ENCODE peak calls at places on chromosomes 5 and 9, in eight cellular contexts. One of them, this sample, is unnamed.
A peak's percentile ranks its signal among the peaks of the same experiment; 100 is the strongest.

GRCh38 chr5:8829322-8830029 is 716.4 kb downstream of the SEMA5A start:
- DNase-seq in left ventricle myocardium inferior: no peak
- DNase-seq in H9: no peak
- DNase-seq in breast epithelium: no peak
- DNase-seq in right lobe of liver: no peak
- DNase-seq in GM12878: no peak
- DNase-seq in ovary: no peak
- DNase-seq in thoracic aorta: no peak
- DNase-seq in this sample: no peak

GRCh38 chr9:27564685-27565084 is 8.6 kb downstream of the C9orf72 start:
- DNase-seq in left ventricle myocardium inferior: no peak
- DNase-seq in H9: no peak
- DNase-seq in breast epithelium: no peak
- DNase-seq in right lobe of liver: no peak
- DNase-seq in GM12878: no peak
- DNase-seq in ovary: no peak
- DNase-seq in thoracic aorta: no peak
- DNase-seq in this sample: no peak

GRCh38 chr5:55997742-55998351 is 3.1 kb upstream of the IL6ST start:
- DNase-seq in left ventricle myocardium inferior: no peak
- DNase-seq in H9: no peak
- DNase-seq in breast epithelium: no peak
- DNase-seq in right lobe of liver: no peak
- DNase-seq in GM12878: no peak
- DNase-seq in ovary: no peak
- DNase-seq in thoracic aorta: no peak
- DNase-seq in this sample: no peak

GRCh38 chr5:107367919-107368318 is 302.8 kb downstream of the EFNA5 start:
- DNase-seq in left ventricle myocardium inferior: no peak
- DNase-seq in H9: no peak
- DNase-seq in breast epithelium: no peak
- DNase-seq in right lobe of liver: no peak
- DNase-seq in GM12878: no peak
- DNase-seq in ovary: no peak
- DNase-seq in thoracic aorta: no peak
- DNase-seq in this sample: no peak

GRCh38 chr5:180332051-180332517 is 21.1 kb downstream of the GFPT2 start:
- DNase-seq in left ventricle myocardium inferior: no peak
- DNase-seq in H9: peak; percentile 95
- DNase-seq in breast epithelium: no peak
- DNase-seq in right lobe of liver: no peak
- DNase-seq in GM12878: no peak
- DNase-seq in ovary: no peak
- DNase-seq in thoracic aorta: no peak
- DNase-seq in this sample: no peak

GRCh38 chr9:109789582-109790360 is 9.8 kb downstream of the PALM2AKAP2 start:
- DNase-seq in left ventricle myocardium inferior: no peak
- DNase-seq in H9: no peak
- DNase-seq in breast epithelium: no peak
- DNase-seq in right lobe of liver: peak; percentile 54
- DNase-seq in GM12878: no peak
- DNase-seq in ovary: no peak
- DNase-seq in thoracic aorta: no peak
- DNase-seq in this sample: no peak

GRCh38 chr9:2466703-2467102 is 154.9 kb upstream of the VLDLR start:
- DNase-seq in left ventricle myocardium inferior: no peak
- DNase-seq in H9: no peak
- DNase-seq in breast epithelium: no peak
- DNase-seq in right lobe of liver: peak; percentile 54
- DNase-seq in GM12878: no peak
- DNase-seq in ovary: no peak
- DNase-seq in thoracic aorta: no peak
- DNase-seq in this sample: no peak

GRCh38 chr9:100865111-100865510 is 163.4 kb upstream of the PLPPR1 start:
- DNase-seq in left ventricle myocardium inferior: no peak
- DNase-seq in H9: no peak
- DNase-seq in breast epithelium: no peak
- DNase-seq in right lobe of liver: no peak
- DNase-seq in GM12878: no peak
- DNase-seq in ovary: no peak
- DNase-seq in thoracic aorta: no peak
- DNase-seq in this sample: no peak

GRCh38 chr5:88829773-88830172 is 53.2 kb downstream of the MEF2C start:
- DNase-seq in left ventricle myocardium inferior: no peak
- DNase-seq in H9: no peak
- DNase-seq in breast epithelium: no peak
- DNase-seq in right lobe of liver: no peak
- DNase-seq in GM12878: no peak
- DNase-seq in ovary: no peak
- DNase-seq in thoracic aorta: no peak
- DNase-seq in this sample: no peak
- H3K4me1 ChIP-seq in left ventricle myocardium inferior: peaks cover 97% of the 10 kb centered on the region
- H3K4me1 ChIP-seq in H9: peaks cover 4% of the 10 kb centered on the region
- H3K4me1 ChIP-seq in breast epithelium: no peaks in the 10 kb centered on the region
- H3K4me1 ChIP-seq in right lobe of liver: no peaks in the 10 kb centered on the region
- H3K4me1 ChIP-seq in GM12878: peaks cover 40% of the 10 kb centered on the region
- H3K4me1 ChIP-seq in ovary: peaks cover 13% of the 10 kb centered on the region
- H3K4me1 ChIP-seq in thoracic aorta: peaks cover 45% of the 10 kb centered on the region
- H3K4me1 ChIP-seq in this sample: no peaks in the 10 kb centered on the region

GRCh38 chr5:63822633-63823032 is 139.6 kb downstream of the HTR1A start:
- DNase-seq in left ventricle myocardium inferior: no peak
- DNase-seq in H9: no peak
- DNase-seq in breast epithelium: no peak
- DNase-seq in right lobe of liver: no peak
- DNase-seq in GM12878: no peak
- DNase-seq in ovary: no peak
- DNase-seq in thoracic aorta: no peak
- DNase-seq in this sample: no peak
- TF ChIP-seq CTCF in left ventricle myocardium inferior: no peak
- TF ChIP-seq CTCF in H9: no peak
- TF ChIP-seq CTCF in breast epithelium: no peak
- TF ChIP-seq CTCF in right lobe of liver: no peak
- TF ChIP-seq CTCF in GM12878: no peak
- TF ChIP-seq CTCF in ovary: no peak
- TF ChIP-seq CTCF in thoracic aorta: no peak
- TF ChIP-seq CTCF in this sample: no peak

DNA sequence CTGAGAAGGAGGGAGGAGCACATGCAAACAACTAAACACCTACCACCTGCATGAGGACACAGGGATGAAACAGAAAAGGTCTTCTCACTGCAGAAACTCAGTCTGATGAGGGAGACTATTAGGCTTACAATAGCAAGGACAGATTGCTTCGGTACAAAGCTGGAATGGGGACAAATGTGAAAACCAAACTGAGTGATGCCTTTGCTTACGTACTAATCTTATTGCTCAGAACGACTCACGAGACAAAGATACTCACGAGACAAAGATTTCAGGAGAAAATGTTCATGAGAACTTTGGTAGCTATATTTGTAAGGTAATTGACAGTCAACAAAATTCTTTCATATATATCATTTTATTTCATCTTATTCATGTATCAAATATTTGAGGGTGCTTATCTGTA is 71.9 kb upstream of the TAF1L start:
- DNase-seq in left ventricle myocardium inferior: no peak
- DNase-seq in H9: no peak
- DNase-seq in breast epithelium: no peak
- DNase-seq in right lobe of liver: no peak
- DNase-seq in GM12878: no peak
- DNase-seq in ovary: no peak
- DNase-seq in thoracic aorta: no peak
- DNase-seq in this sample: no peak
- H3K4me1 ChIP-seq in left ventricle myocardium inferior: no peaks in the 10 kb centered on the region
- H3K4me1 ChIP-seq in H9: no peaks in the 10 kb centered on the region
- H3K4me1 ChIP-seq in breast epithelium: no peaks in the 10 kb centered on the region
- H3K4me1 ChIP-seq in right lobe of liver: no peaks in the 10 kb centered on the region
- H3K4me1 ChIP-seq in GM12878: no peaks in the 10 kb centered on the region
- H3K4me1 ChIP-seq in ovary: no peaks in the 10 kb centered on the region
- H3K4me1 ChIP-seq in thoracic aorta: no peaks in the 10 kb centered on the region
- H3K4me1 ChIP-seq in this sample: no peaks in the 10 kb centered on the region

GRCh38 chr5:138455191-138455930 is 9.9 kb upstream of the EGR1 start:
- DNase-seq in left ventricle myocardium inferior: no peak
- DNase-seq in H9: no peak
- DNase-seq in breast epithelium: no peak
- DNase-seq in right lobe of liver: no peak
- DNase-seq in GM12878: no peak
- DNase-seq in ovary: no peak
- DNase-seq in thoracic aorta: no peak
- DNase-seq in this sample: no peak

GRCh38 chr5:138458856-138459255 is 6.4 kb upstream of the EGR1 start:
- DNase-seq in left ventricle myocardium inferior: no peak
- DNase-seq in H9: no peak
- DNase-seq in breast epithelium: no peak
- DNase-seq in right lobe of liver: no peak
- DNase-seq in GM12878: no peak
- DNase-seq in ovary: no peak
- DNase-seq in thoracic aorta: no peak
- DNase-seq in this sample: no peak

GRCh38 chr5:138458353-138458752 is 6.9 kb upstream of the EGR1 start:
- DNase-seq in left ventricle myocardium inferior: no peak
- DNase-seq in H9: no peak
- DNase-seq in breast epithelium: no peak
- DNase-seq in right lobe of liver: no peak
- DNase-seq in GM12878: no peak
- DNase-seq in ovary: no peak
- DNase-seq in thoracic aorta: no peak
- DNase-seq in this sample: no peak

GRCh38 chr5:138459311-138459710 is 6.0 kb upstream of the EGR1 start:
- DNase-seq in left ventricle myocardium inferior: no peak
- DNase-seq in H9: no peak
- DNase-seq in breast epithelium: peak; percentile 32
- DNase-seq in right lobe of liver: no peak
- DNase-seq in GM12878: no peak
- DNase-seq in ovary: no peak
- DNase-seq in thoracic aorta: no peak
- DNase-seq in this sample: no peak

GRCh38 chr5:138457532-138458275 is 7.6 kb upstream of the EGR1 start:
- DNase-seq in left ventricle myocardium inferior: no peak
- DNase-seq in H9: no peak
- DNase-seq in breast epithelium: no peak
- DNase-seq in right lobe of liver: no peak
- DNase-seq in GM12878: no peak
- DNase-seq in ovary: no peak
- DNase-seq in thoracic aorta: no peak
- DNase-seq in this sample: no peak
- TF ChIP-seq CTCF in left ventricle myocardium inferior: no peak
- TF ChIP-seq CTCF in H9: no peak
- TF ChIP-seq CTCF in breast epithelium: no peak
- TF ChIP-seq CTCF in right lobe of liver: no peak
- TF ChIP-seq CTCF in GM12878: no peak
- TF ChIP-seq CTCF in ovary: no peak
- TF ChIP-seq CTCF in thoracic aorta: no peak
- TF ChIP-seq CTCF in this sample: no peak

DNA sequence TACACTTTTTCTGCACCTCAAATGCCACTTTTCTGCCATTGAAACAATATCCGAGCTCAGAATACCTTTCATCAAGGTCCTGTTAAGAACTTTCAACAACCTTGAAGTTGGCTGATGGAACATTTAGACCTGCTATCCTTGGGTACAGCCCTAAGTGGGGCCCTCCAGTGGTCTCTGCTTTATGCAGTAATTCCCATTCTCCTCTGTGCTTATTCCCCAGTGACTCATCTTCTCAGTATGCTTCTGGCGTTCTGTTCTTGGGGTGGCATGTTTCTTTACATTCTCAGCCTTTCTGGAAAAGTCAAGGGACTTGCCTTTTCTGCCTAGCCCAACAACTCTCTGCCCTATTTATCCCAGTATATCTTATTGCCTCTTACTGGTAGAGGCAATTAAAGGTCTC is 7.1 kb downstream of the ANP32B start:
- DNase-seq in left ventricle myocardium inferior: no peak
- DNase-seq in H9: no peak
- DNase-seq in breast epithelium: no peak
- DNase-seq in right lobe of liver: no peak
- DNase-seq in GM12878: no peak
- DNase-seq in ovary: no peak
- DNase-seq in thoracic aorta: no peak
- DNase-seq in this sample: no peak
- H3K4me1 ChIP-seq in left ventricle myocardium inferior: peaks cover 87% of the 10 kb centered on the region
- H3K4me1 ChIP-seq in H9: no peaks in the 10 kb centered on the region
- H3K4me1 ChIP-seq in breast epithelium: no peaks in the 10 kb centered on the region
- H3K4me1 ChIP-seq in right lobe of liver: no peaks in the 10 kb centered on the region
- H3K4me1 ChIP-seq in GM12878: peaks cover 31% of the 10 kb centered on the region
- H3K4me1 ChIP-seq in ovary: peaks cover 7% of the 10 kb centered on the region
- H3K4me1 ChIP-seq in thoracic aorta: peaks cover 30% of the 10 kb centered on the region
- H3K4me1 ChIP-seq in this sample: peaks cover 54% of the 10 kb centered on the region

GRCh38 chr5:178437296-178438075 is 152.7 kb downstream of the COL23A1 start:
- DNase-seq in left ventricle myocardium inferior: no peak
- DNase-seq in H9: peak; percentile 19
- DNase-seq in breast epithelium: no peak
- DNase-seq in right lobe of liver: peak; percentile 23
- DNase-seq in GM12878: no peak
- DNase-seq in ovary: no peak
- DNase-seq in thoracic aorta: no peak
- DNase-seq in this sample: no peak

GRCh38 chr5:178436326-178436940 is 153.8 kb downstream of the COL23A1 start:
- DNase-seq in left ventricle myocardium inferior: no peak
- DNase-seq in H9: no peak
- DNase-seq in breast epithelium: peak; percentile 11
- DNase-seq in right lobe of liver: peak; percentile 28
- DNase-seq in GM12878: no peak
- DNase-seq in ovary: no peak
- DNase-seq in thoracic aorta: no peak
- DNase-seq in this sample: no peak

GRCh38 chr5:178439411-178440162 is 150.6 kb downstream of the COL23A1 start:
- DNase-seq in left ventricle myocardium inferior: no peak
- DNase-seq in H9: no peak
- DNase-seq in breast epithelium: no peak
- DNase-seq in right lobe of liver: no peak
- DNase-seq in GM12878: no peak
- DNase-seq in ovary: no peak
- DNase-seq in thoracic aorta: no peak
- DNase-seq in this sample: no peak

GRCh38 chr5:178440163-178440545 is 150.0 kb downstream of the COL23A1 start:
- DNase-seq in left ventricle myocardium inferior: no peak
- DNase-seq in H9: no peak
- DNase-seq in breast epithelium: no peak
- DNase-seq in right lobe of liver: no peak
- DNase-seq in GM12878: no peak
- DNase-seq in ovary: no peak
- DNase-seq in thoracic aorta: no peak
- DNase-seq in this sample: no peak

GRCh38 chr5:178438746-178439260 is 151.4 kb downstream of the COL23A1 start:
- DNase-seq in left ventricle myocardium inferior: no peak
- DNase-seq in H9: no peak
- DNase-seq in breast epithelium: no peak
- DNase-seq in right lobe of liver: no peak
- DNase-seq in GM12878: no peak
- DNase-seq in ovary: no peak
- DNase-seq in thoracic aorta: no peak
- DNase-seq in this sample: no peak
- TF ChIP-seq CTCF in left ventricle myocardium inferior: no peak
- TF ChIP-seq CTCF in H9: no peak
- TF ChIP-seq CTCF in breast epithelium: no peak
- TF ChIP-seq CTCF in right lobe of liver: no peak
- TF ChIP-seq CTCF in GM12878: no peak
- TF ChIP-seq CTCF in ovary: no peak
- TF ChIP-seq CTCF in thoracic aorta: no peak
- TF ChIP-seq CTCF in this sample: no peak

This sample was measured in esophagus squamous epithelium.